ENCODE peak calls at places on chromosomes 1 and 21, in seven cellular contexts. O is lower lobe of right lung, S is small intestine, B is WERI-Rb-1, G is right atrium auricular region, F is pancreas, Z is fibroblast of lung. E is an unnamed sample.

GRCh38 chr21:15754640-15755039 is 24.9 kb downstream of the USP25 start:
- DNase-seq in O (no peak), S (peak), B (no peak), G (no peak), F (no peak), Z (peak), E (no peak)

GRCh38 chr1:225825078-225825477 is 15.2 kb downstream of the EPHX1 start:
- DNase-seq in O (no peak), S (peak), B (no peak), G (no peak), F (peak), Z (no peak), E (no peak)

GRCh38 chr1:150696590-150696989 is 364 bp downstream of the GOLPH3L start:
- DNase-seq in O (no peak), S (peak), B (no peak), G (no peak), F (no peak), Z (no peak), E (no peak)

GRCh38 chr1:108082006-108082405 is 117.0 kb upstream of the VAV3 start:
- DNase-seq in O (no peak), S (no peak), B (no peak), G (no peak), F (no peak), Z (peak), E (no peak)

GRCh38 chr1:81477704-81478103 is 323.0 kb upstream of the ADGRL2 start:
- DNase-seq in O (no peak), S (no peak), B (no peak), G (no peak), F (no peak), Z (peak), E (no peak)

GRCh38 chr1:178371999-178372398 is 124.8 kb downstream of the CLEC20A start:
- DNase-seq in O (no peak), S (no peak), B (no peak), G (no peak), F (no peak), Z (peak), E (no peak)

GRCh38 chr1:47192458-47193384 is 2.9 kb upstream of the PDZK1IP1 start:
- DNase-seq in O (peak), S (peak), B (peak), G (peak), F (peak), Z (peak), E (peak)

GRCh38 chr1:199684686-199685273 is 342.7 kb upstream of the NR5A2 start:
- DNase-seq in O (no peak), S (peak), B (peak), G (no peak), F (peak), Z (peak), E (no peak)

GRCh38 chr1:26580116-26580515 is 50.6 kb downstream of the RPS6KA1 start:
- DNase-seq in O (no peak), S (no peak), B (no peak), G (no peak), F (no peak), Z (no peak), E (no peak)

GRCh38 chr1:12473596-12474329 is 144.2 kb downstream of the DHRS3 start:
- DNase-seq in O (no peak), S (no peak), B (no peak), G (no peak), F (no peak), Z (peak), E (no peak)

GRCh38 chr1:2229921-2230700 is 2.0 kb downstream of the SKI start:
- DNase-seq in O (peak), S (peak), B (no peak), G (no peak), F (peak), Z (peak), E (peak)

GRCh38 chr1:79738101-79738500 is 731.6 kb upstream of the ADGRL4 start:
- DNase-seq in O (no peak), S (no peak), B (no peak), G (no peak), F (no peak), Z (no peak), E (no peak)

GRCh38 chr1:213127074-213127473 is 76.0 kb downstream of the RPS6KC1 start:
- DNase-seq in O (no peak), S (no peak), B (no peak), G (no peak), F (no peak), Z (no peak), E (no peak)

GRCh38 chr1:44281987-44282703 is 68.9 kb downstream of the DMAP1 start:
- DNase-seq in O (no peak), S (peak), B (no peak), G (no peak), F (no peak), Z (no peak), E (no peak)

GRCh38 chr1:109910123-109910962 is at the start of gene CSF1:
- DNase-seq in O (peak), S (peak), B (peak), G (peak), F (peak), Z (peak), E (peak)

GRCh38 chr1:212225416-212225815 is 59.8 kb upstream of the PPP2R5A start:
- DNase-seq in O (no peak), S (no peak), B (no peak), G (no peak), F (no peak), Z (no peak), E (no peak)

GRCh38 chr21:44932366-44933181 is 7.3 kb upstream of the SLX9 start:
- DNase-seq in O (peak), S (no peak), B (peak), G (no peak), F (no peak), Z (no peak), E (peak)

GRCh38 chr1:97849350-97850339 is 71.2 kb downstream of the DPYD start:
- DNase-seq in O (no peak), S (peak), B (no peak), G (no peak), F (no peak), Z (peak), E (no peak)
- H3K27ac ChIP-seq in O (peak), S (no peak), B (no peak), G (peak), F (no peak), Z (no peak), E (peak)

GRCh38 chr1:17559618-17560419 is 20.3 kb downstream of the ARHGEF10L start:
- DNase-seq in O (no peak), S (peak), B (no peak), G (no peak), F (peak), Z (no peak), E (no peak)

GRCh38 chr1:17561252-17561558 is 21.7 kb downstream of the ARHGEF10L start:
- DNase-seq in O (no peak), S (no peak), B (no peak), G (no peak), F (peak), Z (peak), E (no peak)

GRCh38 chr1:17558541-17558940 is 19.0 kb downstream of the ARHGEF10L start:
- DNase-seq in O (no peak), S (no peak), B (no peak), G (no peak), F (no peak), Z (no peak), E (no peak)

GRCh38 chr1:17557986-17558385 is 18.5 kb downstream of the ARHGEF10L start:
- DNase-seq in O (no peak), S (no peak), B (no peak), G (no peak), F (no peak), Z (no peak), E (no peak)

GRCh38 chr1:17558954-17559617 is 19.6 kb downstream of the ARHGEF10L start:
- DNase-seq in O (no peak), S (no peak), B (no peak), G (no peak), F (no peak), Z (no peak), E (no peak)
- H3K27ac ChIP-seq in O (no peak), S (peak), B (no peak), G (peak), F (peak), Z (no peak), E (no peak)

DNA sequence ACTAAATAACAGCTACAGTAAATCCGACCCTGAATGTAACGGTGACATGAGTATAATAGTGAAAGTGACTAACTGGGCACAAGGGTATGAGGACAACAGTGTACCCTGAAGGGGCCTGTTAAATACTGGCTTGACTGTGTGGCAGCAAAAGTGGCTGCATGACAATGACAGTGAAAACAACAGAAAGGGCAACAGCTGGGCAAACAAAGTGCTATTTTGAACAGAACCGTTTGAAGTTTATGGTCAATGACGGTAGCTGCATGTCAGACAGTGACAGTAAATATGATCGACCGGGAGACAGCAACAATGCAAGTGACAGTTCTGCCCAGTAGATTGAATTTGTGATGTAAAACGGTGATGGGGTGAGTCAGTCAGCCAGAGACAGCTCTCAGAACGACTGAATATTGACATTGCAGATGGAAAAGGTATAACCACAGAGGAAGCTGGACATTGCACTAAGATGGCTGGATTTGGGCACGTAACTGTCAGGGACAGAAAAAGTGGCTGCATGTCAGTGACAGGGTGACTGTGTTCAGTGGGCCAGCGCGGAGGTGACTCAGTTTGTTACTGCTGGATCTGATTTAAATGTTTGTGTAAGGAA is 1.1 kb upstream of the ZBTB40 start:
- DNase-seq in O (no peak), S (no peak), B (no peak), G (no peak), F (peak), Z (no peak), E (no peak)
- H3K27ac ChIP-seq in O (no peak), S (no peak), B (no peak), G (peak), F (peak), Z (no peak), E (no peak)

GRCh38 chr1:61091455-61091854 is 9.1 kb downstream of the NFIA start:
- DNase-seq in O (no peak), S (no peak), B (no peak), G (no peak), F (no peak), Z (no peak), E (no peak)

GRCh38 chr1:61095127-61095812 is 12.9 kb downstream of the NFIA start:
- DNase-seq in O (no peak), S (no peak), B (no peak), G (no peak), F (no peak), Z (no peak), E (no peak)

GRCh38 chr1:61092643-61093042 is 10.3 kb downstream of the NFIA start:
- DNase-seq in O (no peak), S (peak), B (no peak), G (no peak), F (no peak), Z (no peak), E (no peak)

GRCh38 chr1:61094677-61095076 is 12.3 kb downstream of the NFIA start:
- DNase-seq in O (no peak), S (no peak), B (no peak), G (no peak), F (no peak), Z (no peak), E (no peak)

GRCh38 chr1:61093525-61094137 is 11.3 kb downstream of the NFIA start:
- DNase-seq in O (no peak), S (no peak), B (no peak), G (no peak), F (no peak), Z (peak), E (no peak)
- H3K27ac ChIP-seq in O (no peak), S (no peak), B (no peak), G (peak), F (no peak), Z (no peak), E (no peak)

DNA sequence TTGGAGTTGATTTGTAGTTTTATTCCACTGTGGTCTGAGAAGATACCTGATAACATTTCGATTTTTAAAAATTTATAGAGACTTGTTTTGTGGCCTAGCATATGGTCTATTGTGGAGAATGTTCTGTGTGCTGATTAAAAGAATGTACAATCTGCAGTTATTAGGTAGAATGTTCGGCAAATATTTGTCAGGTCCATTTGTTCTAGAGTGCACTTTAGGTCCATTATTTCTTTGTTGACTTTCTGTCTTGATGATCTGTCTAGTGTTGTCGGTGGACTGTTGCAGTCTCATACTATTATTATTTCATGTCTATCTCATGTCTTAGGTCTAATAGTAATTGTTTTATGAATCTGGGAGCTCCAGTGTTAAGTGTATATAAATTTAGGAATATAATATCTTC is 116.8 kb downstream of the NME7 start:
- DNase-seq in O (no peak), S (no peak), B (no peak), G (no peak), F (no peak), Z (no peak), E (no peak)
- H3K27ac ChIP-seq in O (no peak), S (no peak), B (no peak), G (no peak), F (no peak), Z (no peak), E (no peak)

GRCh38 chr1:28031173-28031572 is 57.2 kb downstream of the EYA3 start:
- DNase-seq in O (no peak), S (no peak), B (no peak), G (no peak), F (no peak), Z (no peak), E (no peak)

GRCh38 chr1:28026329-28026728 is 62.1 kb downstream of the EYA3 start:
- DNase-seq in O (no peak), S (no peak), B (no peak), G (no peak), F (no peak), Z (no peak), E (no peak)

GRCh38 chr1:28027238-28027637 is 61.2 kb downstream of the EYA3 start:
- DNase-seq in O (no peak), S (no peak), B (no peak), G (no peak), F (no peak), Z (peak), E (no peak)

GRCh38 chr1:28028873-28029654 is 59.3 kb downstream of the EYA3 start:
- DNase-seq in O (no peak), S (no peak), B (no peak), G (no peak), F (no peak), Z (peak), E (no peak)

DNA sequence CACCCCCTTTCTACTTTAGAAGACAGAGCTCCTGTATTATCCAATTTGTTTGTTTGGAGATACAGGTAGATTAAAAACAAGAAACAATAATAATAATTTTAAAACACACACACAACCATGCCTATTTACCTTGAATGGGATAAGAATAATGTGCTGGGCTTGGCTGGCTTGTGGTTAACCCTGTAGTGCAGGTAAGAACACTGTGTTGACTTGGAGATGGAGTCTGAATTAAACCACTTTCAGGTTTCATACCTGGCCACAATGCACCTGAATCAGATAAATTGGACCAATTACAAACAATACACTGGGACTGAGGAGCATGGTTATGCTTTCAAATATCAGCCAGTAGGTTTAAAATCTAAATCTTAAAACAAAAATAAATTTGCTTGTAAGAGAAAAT is 60.8 kb downstream of the EYA3 start:
- DNase-seq in O (no peak), S (no peak), B (no peak), G (no peak), F (no peak), Z (no peak), E (no peak)
- H3K27ac ChIP-seq in O (no peak), S (no peak), B (no peak), G (no peak), F (no peak), Z (no peak), E (no peak)